ENCODE peak calls at places on chromosomes 1 and 21, in four cellular contexts. U is H1, B is HepG2, Q is GM12878. O is an unnamed sample. For H4K20me1, the result is how much of the 10 kb centered on the place peaks cover.

GRCh38 chr1:41671116-41671755 is 186.8 kb upstream of the EDN2 start:
- DNase-seq in Q (no peak), U (no peak), B (no peak), O (no peak)

GRCh38 chr1:202806845-202807366 is 1.3 kb downstream of the KDM5B start:
- DNase-seq in U (no peak), Q (no peak), B (no peak), O (no peak)

GRCh38 chr1:16167331-16168143 is 11.7 kb upstream of the EPHA2 start:
- DNase-seq in Q (no peak), U (peak), B (no peak), O (no peak)

GRCh38 chr21:25881524-25882376 is 147.0 kb downstream of the GABPA start:
- DNase-seq in Q (peak), B (peak), U (no peak), O (peak)

GRCh38 chr1:90400121-90400520 is 317.0 kb downstream of the BARHL2 start:
- DNase-seq in Q (no peak), U (no peak), B (no peak), O (no peak)

GRCh38 chr1:214550339-214551051 is 907 bp downstream of the PTPN14 start:
- DNase-seq in Q (no peak), U (no peak), B (no peak), O (no peak)

GRCh38 chr1:175472464-175472863 is 270.9 kb downstream of the TNR start:
- DNase-seq in B (no peak), Q (no peak), U (no peak), O (no peak)

GRCh38 chr21:40846057-40846456 is 901 bp downstream of the DSCAM start:
- DNase-seq in B (no peak), Q (no peak), U (no peak), O (no peak)

GRCh38 chr1:40977721-40978120 is 1.8 kb upstream of the CTPS1 start:
- DNase-seq in Q (no peak), B (no peak), U (no peak), O (no peak)

GRCh38 chr21:33441489-33442477 is 38.0 kb downstream of the TMEM50B start:
- DNase-seq in U (no peak), B (no peak), Q (peak), O (no peak)

GRCh38 chr1:67748630-67749029 is 63.6 kb downstream of the GADD45A start:
- DNase-seq in Q (peak), U (no peak), B (peak), O (no peak)

GRCh38 chr1:63861055-63861691 is 87.4 kb downstream of the ROR1 start:
- DNase-seq in Q (no peak), B (no peak), U (no peak), O (no peak)

GRCh38 chr1:160131803-160132565 is 16.4 kb downstream of the ATP1A2 start:
- DNase-seq in Q (no peak), U (no peak), B (peak), O (no peak)

GRCh38 chr1:33902486-33903209 is 38.8 kb downstream of the HMGB4 start:
- DNase-seq in B (no peak), Q (peak), U (no peak), O (no peak)

GRCh38 chr1:94329986-94330385 is 88.2 kb upstream of the ABCD3 start:
- DNase-seq in Q (no peak), U (no peak), B (peak), O (no peak)

GRCh38 chr1:93988634-93989350 is 79.6 kb upstream of the GCLM start:
- DNase-seq in B (no peak), Q (no peak), U (no peak), O (no peak)

GRCh38 chr1:9989773-9990172 is 7.3 kb upstream of the RBP7 start:
- DNase-seq in Q (no peak), U (no peak), B (no peak), O (no peak)
- H4K20me1 ChIP-seq in Q (under half), U (under half), B (under half), O (under half)

GRCh38 chr1:96214982-96215381 is 506.6 kb upstream of the PTBP2 start:
- DNase-seq in Q (no peak), U (no peak), B (no peak), O (no peak)
- TF ChIP-seq SP1 in Q (no peak), U (no peak), B (no peak), O (no peak)

DNA sequence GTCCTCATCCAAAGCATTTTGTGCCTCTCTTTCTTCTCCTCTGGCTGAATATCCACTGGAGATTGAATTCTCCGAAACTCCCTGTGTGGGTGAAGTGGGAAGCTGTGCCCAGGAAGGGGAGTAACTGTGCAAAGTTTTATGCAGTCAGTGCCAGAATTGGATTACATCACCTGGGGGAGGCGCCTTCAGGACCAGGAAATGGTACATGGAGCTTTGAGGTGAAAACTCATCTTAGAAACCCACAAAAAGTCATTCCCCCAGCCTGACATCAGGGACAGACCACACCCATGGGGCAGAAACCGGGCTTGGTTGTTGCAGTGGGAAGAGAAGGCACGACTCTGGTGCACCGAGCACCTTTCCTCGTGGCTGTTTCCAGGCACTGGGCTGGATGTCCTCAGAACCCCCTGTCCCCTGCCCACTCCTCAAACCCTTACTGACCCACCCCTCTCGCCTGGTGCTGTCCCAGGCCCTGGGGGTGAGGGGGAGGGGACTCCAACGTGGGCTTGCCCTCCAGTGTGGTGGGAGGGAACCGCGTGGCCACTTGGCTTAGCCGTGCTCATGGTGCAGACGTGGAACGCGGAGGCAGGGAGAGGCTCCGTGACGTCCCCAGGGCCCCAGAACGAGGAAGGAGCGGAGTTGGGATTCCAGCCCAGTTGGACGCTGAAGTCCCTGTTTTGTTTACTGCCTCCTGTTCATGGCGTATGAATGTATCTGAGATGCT is 15.7 kb downstream of the TFF3 start:
- DNase-seq in Q (no peak), B (no peak), U (no peak), O (no peak)
- TF ChIP-seq SRF in Q (no peak), B (no peak), U (no peak), O (no peak)

DNA sequence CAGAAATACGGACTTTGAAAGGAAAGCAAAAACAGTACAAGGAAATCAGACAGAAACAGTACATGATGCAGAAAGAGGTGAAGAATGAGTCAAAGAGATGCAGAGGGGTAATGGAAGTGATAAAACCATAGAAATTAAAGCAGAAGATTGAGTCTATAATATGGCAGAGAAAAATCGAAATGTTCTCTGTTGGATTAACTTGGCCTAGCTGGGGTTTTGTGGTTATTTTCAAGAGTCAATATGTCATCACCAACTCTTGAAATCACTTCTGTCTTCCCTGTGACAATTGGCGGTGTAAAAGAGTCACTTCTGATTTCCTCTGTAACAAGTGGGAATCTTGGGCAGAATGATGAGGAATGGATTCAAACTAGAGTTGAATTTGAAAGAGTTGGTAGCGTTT is 7.4 kb downstream of the YTHDF2 start:
- DNase-seq in Q (no peak), U (no peak), B (no peak), O (no peak)
- H4K20me1 ChIP-seq in Q (under half), U (under half), B (half or more), O (under half)

DNA sequence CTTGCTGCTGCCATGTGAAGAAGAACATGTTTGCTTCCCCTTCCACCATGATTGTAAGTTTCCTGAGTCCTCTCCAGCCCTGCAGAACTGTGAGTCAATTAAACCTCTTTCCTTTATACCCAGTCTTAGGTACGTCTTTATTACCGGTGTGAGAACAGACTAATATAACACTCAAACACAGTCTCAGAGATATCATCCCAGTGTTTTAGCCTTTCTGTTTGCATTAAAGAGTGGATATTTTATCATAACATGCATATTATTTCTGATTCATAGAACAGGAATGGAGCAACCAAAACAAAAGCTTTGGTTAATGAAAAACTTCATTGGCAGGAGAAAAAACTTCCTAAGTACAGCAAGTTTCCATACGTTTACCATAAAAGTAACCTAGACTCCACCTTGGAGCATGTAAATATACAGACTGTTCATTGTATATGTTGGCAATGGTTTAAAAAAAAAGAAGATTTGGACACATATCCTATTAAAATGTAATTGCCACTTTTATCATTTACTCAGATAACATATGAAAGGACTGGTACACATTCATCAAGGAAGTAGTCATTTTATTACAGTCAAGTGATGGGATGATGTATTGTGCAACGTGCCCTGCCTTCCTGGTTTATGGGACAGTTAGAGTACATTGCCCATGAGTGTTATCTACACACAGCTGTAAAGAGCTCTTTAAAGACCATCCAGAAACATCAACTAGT is 144.8 kb downstream of the ETS2 start:
- DNase-seq in Q (no peak), B (no peak), U (no peak), O (no peak)
- TF ChIP-seq SP1 in Q (no peak), B (no peak), U (no peak), O (no peak)

GRCh38 chr1:18121072-18121820 is 13.6 kb downstream of the IGSF21 start:
- DNase-seq in Q (no peak), B (no peak), U (no peak), O (no peak)
- TF ChIP-seq SRF in Q (no peak), B (no peak), U (no peak), O (no peak)

GRCh38 chr1:100053119-100053518 is 79.6 kb downstream of the SASS6 start:
- DNase-seq in U (no peak), B (no peak), Q (no peak), O (no peak)
- H4K20me1 ChIP-seq in U (under half), B (under half), Q (under half), O (under half)